ENCODE peak calls at places on chromosome 17, in four cellular contexts. S, R, X and Q are unnamed samples.

GRCh38 chr17:29664743-29665479 is 42.2 kb upstream of the CORO6 start:
- DNase-seq in S (no peak), X (no peak), R (peak; percentile 73), Q (no peak)

GRCh38 chr17:5122586-5123342 is 6.9 kb downstream of the USP6 start:
- DNase-seq in R (no peak), S (peak; percentile 24), X (no peak), Q (no peak)

GRCh38 chr17:43129671-43130010 is 4.5 kb upstream of the BRCA1 start:
- DNase-seq in R (no peak), S (no peak), X (no peak), Q (no peak)

GRCh38 chr17:7060165-7060890 is 16.4 kb upstream of the SLC16A11 start:
- DNase-seq in X (no peak), R (peak; percentile 69), S (peak; percentile 27), Q (no peak)

GRCh38 chr17:67557052-67557845 is 160.5 kb upstream of the NOL11 start:
- DNase-seq in X (no peak), S (no peak), R (no peak), Q (no peak)

GRCh38 chr17:2804912-2805311 is 8.7 kb downstream of the RAP1GAP2 start:
- DNase-seq in X (no peak), R (no peak), S (no peak), Q (no peak)

GRCh38 chr17:43994272-43995149 is 9.9 kb upstream of the NAGS start:
- DNase-seq in S (peak; percentile 72), R (peak; percentile 37), X (peak; percentile 70), Q (peak; percentile 72)

GRCh38 chr17:1078831-1079561 is 82.1 kb downstream of the TIMM22 start:
- DNase-seq in S (no peak), X (peak; percentile 64), R (no peak), Q (no peak)

GRCh38 chr17:60514053-60514452 is 12.0 kb downstream of the APPBP2 start:
- DNase-seq in S (no peak), X (no peak), R (no peak), Q (no peak)

GRCh38 chr17:4939804-4940624 is at the start of the genes RNF167 and SLC25A11:
- DNase-seq in X (peak; percentile 94), S (peak; percentile 96), R (peak; percentile 100), Q (peak; percentile 98)

GRCh38 chr17:71320009-71320796 is 800.6 kb upstream of the SOX9 start:
- DNase-seq in X (no peak), R (no peak), S (no peak), Q (no peak)

GRCh38 chr17:74259667-74260524 is 14.1 kb upstream of the DNAI2 start:
- DNase-seq in R (no peak), S (no peak), X (no peak), Q (no peak)

GRCh38 chr17:41008811-41009210 is at the start of gene KRTAP3-1:
- DNase-seq in S (no peak), R (no peak), X (no peak), Q (no peak)

GRCh38 chr17:63675231-63675606 is 24.7 kb downstream of the LIMD2 start:
- DNase-seq in X (no peak), S (no peak), R (no peak), Q (no peak)
- H3K4me3 ChIP-seq in X (peak overlapping the region; percentile 37), S (no peak overlapping the region), R (no peak overlapping the region), Q (peak overlapping the region; percentile 6)

DNA sequence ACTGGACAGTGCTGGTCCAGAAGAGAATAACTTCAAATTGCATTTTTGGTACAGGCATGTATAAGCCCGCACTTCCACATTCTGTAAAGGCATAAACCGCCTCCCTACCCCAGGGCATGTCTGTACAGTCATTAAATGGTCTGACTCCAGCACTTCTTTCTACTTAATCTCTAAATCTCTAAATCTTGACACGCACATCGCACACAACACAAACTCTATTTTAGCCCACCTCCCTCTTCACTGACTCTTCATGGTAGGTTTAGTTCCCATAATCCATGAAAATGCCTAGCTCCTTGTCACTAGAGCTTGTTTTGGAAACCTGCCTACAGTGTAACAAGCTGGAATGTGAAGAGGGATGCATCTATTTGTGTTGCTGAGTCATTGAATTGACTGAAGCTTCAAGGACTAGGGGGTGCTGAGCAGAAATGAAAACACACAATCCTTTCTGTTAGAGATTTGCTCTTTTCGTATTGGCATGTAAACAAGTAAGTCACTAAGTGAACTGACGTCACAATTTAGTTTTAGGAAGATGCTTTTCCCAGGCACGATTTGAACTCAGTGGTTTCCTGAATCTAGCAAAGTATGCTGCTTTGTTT is 1.6 kb upstream of the DUSP14 start:
- DNase-seq in S (no peak), X (peak; percentile 28), R (peak; percentile 99), Q (no peak)
- H3K4me3 ChIP-seq in S (no peak overlapping the region), X (peak overlapping the region; percentile 92), R (no peak overlapping the region), Q (peak overlapping the region; percentile 89)

DNA sequence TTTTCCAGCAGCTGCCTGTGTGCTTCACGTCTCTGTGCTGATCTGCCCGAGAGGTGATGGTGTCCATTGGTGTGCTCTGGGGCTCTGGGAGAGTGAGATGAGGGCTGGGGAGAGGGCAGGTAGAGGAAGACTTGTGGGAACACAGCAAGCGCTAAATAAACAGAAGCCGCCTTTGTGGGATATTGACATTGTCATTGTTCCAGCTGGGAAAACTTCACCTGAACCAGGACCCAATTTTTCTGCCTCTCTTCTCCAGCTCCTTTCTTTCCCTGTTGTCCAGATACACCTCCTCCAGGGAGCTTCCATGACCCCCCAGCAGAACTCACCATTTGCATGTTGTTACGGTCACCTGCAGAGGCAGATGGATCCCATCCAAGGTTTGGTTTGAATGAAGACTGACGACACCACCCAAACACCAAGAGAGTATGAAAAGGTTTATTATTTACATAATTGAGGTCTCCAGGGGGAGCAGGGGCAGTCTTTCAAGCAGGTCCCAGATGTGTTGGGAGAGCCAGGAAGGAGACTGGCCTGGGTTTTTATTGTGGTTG is 3.6 kb upstream of the ITGA3 start:
- DNase-seq in X (no peak), R (no peak), S (peak; percentile 37), Q (no peak)
- H3K4me3 ChIP-seq in X (no peak overlapping the region), R (no peak overlapping the region), S (no peak overlapping the region), Q (no peak overlapping the region)

DNA sequence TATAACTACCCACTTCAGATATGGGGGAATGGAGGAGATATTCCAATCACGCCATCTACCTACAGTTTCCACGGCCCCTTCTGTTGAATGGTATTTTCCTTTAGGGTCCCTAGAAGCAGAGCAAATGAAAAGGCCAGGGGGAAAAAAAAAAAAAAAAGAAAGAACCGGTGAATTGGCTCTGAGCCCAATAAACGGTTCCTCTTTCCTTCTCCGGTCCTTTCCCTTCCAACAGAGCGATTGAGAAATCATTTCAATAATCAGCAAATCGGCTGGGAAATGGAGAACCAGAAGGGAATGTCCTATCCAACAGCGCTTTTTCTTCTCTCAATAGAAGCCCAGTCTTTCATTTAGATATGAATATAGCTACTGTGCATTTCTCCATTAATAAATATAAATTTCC is 26.8 kb upstream of the HOXB13 start:
- DNase-seq in S (no peak), X (no peak), R (no peak), Q (no peak)
- H3K4me3 ChIP-seq in S (no peak overlapping the region), X (no peak overlapping the region), R (no peak overlapping the region), Q (no peak overlapping the region)

GRCh38 chr17:79841369-79842135 is 2.3 kb upstream of the CBX4 start:
- DNase-seq in X (peak; percentile 28), R (no peak), S (no peak), Q (no peak)

GRCh38 chr17:79840989-79841286 is 1.7 kb upstream of the CBX4 start:
- DNase-seq in X (no peak), R (no peak), S (no peak), Q (no peak)

GRCh38 chr17:79843475-79843916 is 4.3 kb upstream of the CBX4 start:
- DNase-seq in S (no peak), R (no peak), X (peak; percentile 46), Q (no peak)

GRCh38 chr17:79842656-79843474 is 3.6 kb upstream of the CBX4 start:
- DNase-seq in S (no peak), X (peak; percentile 28), R (no peak), Q (no peak)

GRCh38 chr17:79842136-79842655 is 3.0 kb upstream of the CBX4 start:
- DNase-seq in R (no peak), X (peak; percentile 35), S (no peak), Q (no peak)
- H3K4me3 ChIP-seq in R (no peak overlapping the region), X (no peak overlapping the region), S (no peak overlapping the region), Q (no peak overlapping the region)

GRCh38 chr17:81484195-81484979 is 28.2 kb downstream of the ACTG1 start:
- DNase-seq in R (peak; percentile 71), S (peak; percentile 93), X (peak; percentile 86), Q (peak; percentile 84)

GRCh38 chr17:81481815-81482505 is 30.6 kb downstream of the ACTG1 start:
- DNase-seq in X (no peak), S (no peak), R (no peak), Q (no peak)

GRCh38 chr17:81483085-81483861 is 29.3 kb downstream of the ACTG1 start:
- DNase-seq in R (no peak), X (no peak), S (no peak), Q (no peak)

GRCh38 chr17:81482673-81483072 is 29.9 kb downstream of the ACTG1 start:
- DNase-seq in R (no peak), X (no peak), S (no peak), Q (no peak)

GRCh38 chr17:81483862-81484194 is 28.8 kb downstream of the ACTG1 start:
- DNase-seq in R (no peak), S (no peak), X (no peak), Q (no peak)
- H3K4me3 ChIP-seq in R (peak overlapping the region; percentile 13), S (peak overlapping the region; percentile 36), X (peak overlapping the region; percentile 44), Q (peak overlapping the region; percentile 33)

GRCh38 chr17:27343294-27343693 is 49.4 kb downstream of the WSB1 start:
- DNase-seq in R (no peak), S (no peak), X (no peak), Q (no peak)

GRCh38 chr17:27346228-27346899 is 52.5 kb downstream of the WSB1 start:
- DNase-seq in X (no peak), S (no peak), R (no peak), Q (no peak)

GRCh38 chr17:27348196-27348595 is 54.3 kb downstream of the WSB1 start:
- DNase-seq in R (no peak), S (no peak), X (no peak), Q (no peak)

GRCh38 chr17:27343972-27344607 is 50.2 kb downstream of the WSB1 start:
- DNase-seq in S (no peak), R (no peak), X (no peak), Q (no peak)

GRCh38 chr17:27345141-27345904 is 51.4 kb downstream of the WSB1 start:
- DNase-seq in R (peak; percentile 28), X (peak; percentile 41), S (no peak), Q (no peak)
- H3K4me3 ChIP-seq in R (no peak overlapping the region), X (no peak overlapping the region), S (no peak overlapping the region), Q (no peak overlapping the region)

GRCh38 chr17:57605734-57606105 is 139.4 kb downstream of the CCDC182 start:
- DNase-seq in R (no peak), X (no peak), S (no peak), Q (no peak)

GRCh38 chr17:57608369-57609124 is 136.6 kb downstream of the CCDC182 start:
- DNase-seq in X (no peak), R (no peak), S (no peak), Q (no peak)

GRCh38 chr17:57607553-57608120 is 137.5 kb downstream of the CCDC182 start:
- DNase-seq in R (no peak), X (no peak), S (no peak), Q (no peak)

GRCh38 chr17:57604771-57605733 is 140.0 kb downstream of the CCDC182 start:
- DNase-seq in X (peak; percentile 60), S (peak; percentile 70), R (peak; percentile 55), Q (peak; percentile 68)

GRCh38 chr17:57606111-57606875 is 138.8 kb downstream of the CCDC182 start:
- DNase-seq in S (no peak), R (no peak), X (no peak), Q (no peak)
- H3K4me3 ChIP-seq in S (no peak overlapping the region), R (no peak overlapping the region), X (no peak overlapping the region), Q (no peak overlapping the region)